ENCODE peak calls at places on chromosomes 6 and 20, in ten cellular contexts. M is H1, E is uterus, S is tibial nerve, L is ovary, V is adrenal gland, I is stomach, P is transverse colon, O is spleen, X is heart left ventricle. G is an unnamed sample.

GRCh38 chr6:159044899-159045727 is at the start of gene TAGAP:
- DNase-seq in M (no peak), E (peak; percentile 50), S (peak; percentile 59), L (no peak), V (peak; percentile 76), I (peak; percentile 70), P (peak; percentile 83), O (peak; percentile 94), X (peak; percentile 61), G (no peak)

GRCh38 chr20:63246490-63247284 is 7.6 kb downstream of the NKAIN4 start:
- DNase-seq in M (no peak), E (no peak), S (no peak), L (no peak), V (no peak), I (no peak), P (no peak), O (no peak), X (no peak), G (no peak)

GRCh38 chr6:114364295-114364694 is 21.5 kb upstream of the HS3ST5 start:
- DNase-seq in M (no peak), E (no peak), S (no peak), L (no peak), V (no peak), I (no peak), P (no peak), O (no peak), X (no peak), G (no peak)

GRCh38 chr6:7727951-7728854 is 2.3 kb downstream of the BMP6 start:
- DNase-seq in M (no peak), E (no peak), S (no peak), L (peak; percentile 44), V (peak; percentile 35), I (no peak), P (peak; percentile 38), O (peak; percentile 78), X (peak; percentile 31), G (no peak)

GRCh38 chr6:42088101-42088591 is 37.8 kb downstream of the TAF8 start:
- DNase-seq in M (no peak), E (no peak), S (no peak), L (no peak), V (no peak), I (no peak), P (no peak), O (no peak), X (peak; percentile 83), G (peak; percentile 72)

GRCh38 chr6:19342616-19343015 is 494.6 kb upstream of the ID4 start:
- DNase-seq in M (no peak), E (no peak), S (no peak), L (no peak), V (no peak), I (no peak), P (no peak), O (no peak), X (no peak), G (no peak)

GRCh38 chr6:7200598-7201443 is 93.1 kb downstream of the RREB1 start:
- DNase-seq in M (no peak), E (no peak), S (no peak), L (no peak), V (no peak), I (peak; percentile 90), P (peak; percentile 53), O (no peak), X (no peak), G (no peak)

GRCh38 chr6:131255911-131256310 is 120.6 kb downstream of the AKAP7 start:
- DNase-seq in M (no peak), E (no peak), S (no peak), L (no peak), V (no peak), I (no peak), P (no peak), O (no peak), X (no peak), G (no peak)

GRCh38 chr6:128209771-128210170 is 308.9 kb upstream of the THEMIS start:
- DNase-seq in M (no peak), E (no peak), S (no peak), L (no peak), V (no peak), I (no peak), P (no peak), O (no peak), X (no peak), G (peak; percentile 6)

DNA sequence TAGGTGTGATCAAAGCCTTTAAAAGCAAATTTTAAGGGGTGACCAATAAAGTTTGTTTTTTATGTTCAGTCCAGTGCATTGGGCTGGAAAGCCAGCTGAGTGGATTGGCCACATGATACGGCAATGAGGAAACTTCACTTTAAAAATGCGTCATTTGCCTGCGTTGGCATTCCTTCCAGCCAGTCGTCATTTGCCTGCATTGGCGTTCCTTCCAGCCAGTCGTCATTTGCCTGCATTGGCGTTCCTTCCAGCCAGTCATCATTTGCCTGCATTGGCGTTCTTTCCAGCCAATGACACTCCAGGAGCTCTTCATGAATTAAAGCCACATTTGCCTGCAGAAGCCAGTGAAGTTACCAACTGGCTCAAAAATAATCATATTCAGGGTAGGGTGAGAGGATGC is 378.6 kb downstream of the SMOC2 start:
- DNase-seq in M (no peak), E (no peak), S (no peak), L (no peak), V (no peak), I (no peak), P (no peak), O (no peak), X (no peak), G (no peak)
- TF ChIP-seq POLR2A in M (no peak), E (no peak), S (no peak), L (no peak), V (no peak), I (no peak), P (no peak), O (no peak), X (no peak), G (no peak)

GRCh38 chr6:24408719-24409410 is 6.1 kb downstream of the MRS2 start:
- DNase-seq in M (no peak), E (no peak), S (no peak), L (no peak), V (no peak), I (no peak), P (no peak), O (no peak), X (no peak), G (no peak)

GRCh38 chr6:24410622-24411021 is 7.9 kb downstream of the MRS2 start:
- DNase-seq in M (no peak), E (no peak), S (no peak), L (no peak), V (no peak), I (no peak), P (no peak), O (no peak), X (no peak), G (no peak)

GRCh38 chr6:24415753-24416152 is 13.0 kb downstream of the MRS2 start:
- DNase-seq in M (no peak), E (no peak), S (no peak), L (no peak), V (no peak), I (no peak), P (no peak), O (no peak), X (no peak), G (no peak)

GRCh38 chr6:24412294-24412693 is 9.6 kb downstream of the MRS2 start:
- DNase-seq in M (no peak), E (no peak), S (no peak), L (no peak), V (no peak), I (no peak), P (no peak), O (no peak), X (no peak), G (no peak)
- TF ChIP-seq POLR2A in M (no peak), E (no peak), S (no peak), L (no peak), V (no peak), I (no peak), P (no peak), O (no peak), X (no peak), G (no peak)

GRCh38 chr20:328596-329324 is 3.4 kb downstream of the SOX12 start:
- DNase-seq in M (no peak), E (no peak), S (no peak), L (no peak), V (peak; percentile 21), I (no peak), P (no peak), O (no peak), X (no peak), G (no peak)

GRCh38 chr20:329851-330232 is 4.5 kb downstream of the SOX12 start:
- DNase-seq in M (no peak), E (no peak), S (no peak), L (no peak), V (no peak), I (no peak), P (peak; percentile 18), O (no peak), X (no peak), G (no peak)

GRCh38 chr20:330233-331149 is 5.1 kb downstream of the SOX12 start:
- DNase-seq in M (no peak), E (peak; percentile 52), S (no peak), L (peak; percentile 61), V (peak; percentile 64), I (peak; percentile 49), P (no peak), O (peak; percentile 79), X (peak; percentile 49), G (peak; percentile 72)

GRCh38 chr20:327946-328563 is 2.7 kb downstream of the SOX12 start:
- DNase-seq in M (no peak), E (peak; percentile 21), S (no peak), L (peak; percentile 43), V (no peak), I (no peak), P (no peak), O (peak; percentile 75), X (no peak), G (no peak)

DNA sequence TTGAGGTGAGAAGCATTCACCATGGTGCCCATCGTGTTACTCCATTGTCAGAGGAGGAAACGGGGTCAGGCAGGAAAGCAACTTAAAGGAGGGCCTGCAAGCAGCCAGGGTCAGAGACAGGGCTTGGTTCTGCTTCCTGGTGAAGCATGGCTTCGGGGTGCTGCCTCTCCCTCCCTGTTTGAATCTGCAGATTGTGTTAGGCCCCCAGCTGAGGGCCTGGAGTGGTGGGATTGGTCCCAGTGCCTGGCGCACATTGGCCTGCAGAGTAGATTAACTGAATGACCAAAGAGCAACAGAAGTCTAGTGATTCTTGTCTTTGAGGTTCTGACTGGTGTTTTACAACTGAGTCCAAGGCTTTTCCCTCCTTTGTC is 4.0 kb downstream of the SOX12 start:
- DNase-seq in M (no peak), E (no peak), S (no peak), L (no peak), V (no peak), I (no peak), P (no peak), O (no peak), X (no peak), G (no peak)
- TF ChIP-seq POLR2A in M (no peak), E (no peak), S (no peak), L (no peak), V (no peak), I (no peak), P (no peak), O (no peak), X (no peak), G (no peak)

DNA sequence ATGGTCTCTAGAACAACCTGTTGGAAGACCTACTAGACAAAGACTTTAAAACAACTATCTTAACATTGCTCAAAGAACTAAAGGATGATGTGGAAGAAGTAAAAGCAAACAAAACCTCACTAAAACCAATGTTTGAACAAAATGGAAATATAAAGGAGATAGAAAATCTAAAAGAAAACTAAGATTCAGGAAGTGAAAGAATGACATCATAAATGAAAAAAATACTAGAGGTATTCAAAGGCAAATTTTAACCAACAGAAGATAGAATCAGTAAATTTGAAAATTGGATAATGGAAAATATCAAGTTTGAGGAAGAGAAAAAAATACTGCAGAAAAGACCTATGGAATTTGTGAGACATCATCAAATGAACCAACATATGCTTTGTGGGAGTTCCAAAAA is 914.1 kb upstream of the GJE1 start:
- DNase-seq in M (no peak), E (no peak), S (no peak), L (no peak), V (no peak), I (no peak), P (no peak), O (no peak), X (no peak), G (no peak)
- TF ChIP-seq POLR2A in M (no peak), E (no peak), S (no peak), L (no peak), V (no peak), I (no peak), P (no peak), O (no peak), X (no peak), G (no peak)

G was measured in H54.